ENCODE peak calls at places on chromosome 18, in five cellular contexts. R is mesenchymal stem cell, H is neuronal stem cell, X is H1, N is H9. B is an unnamed sample. For H3K9me3, the result is how much of the 10 kb centered on the place peaks cover.

GRCh38 chr18:45997689-45998088 is 30.6 kb upstream of the EPG5 start:
- DNase-seq in R (no peak), H (no peak), X (no peak), N (no peak), B (no peak)

GRCh38 chr18:37476182-37476581 is 89.4 kb downstream of the CELF4 start:
- DNase-seq in R (peak), H (peak), X (no peak), N (peak), B (peak)

GRCh38 chr18:62324917-62325805 is at the start of gene TNFRSF11A:
- DNase-seq in R (peak), H (no peak), X (no peak), N (peak), B (no peak)

GRCh38 chr18:69397096-69397495 is 3.6 kb upstream of the DOK6 start:
- DNase-seq in R (peak), H (no peak), X (no peak), N (peak), B (no peak)

GRCh38 chr18:75142677-75143076 is 66.3 kb downstream of the PTGR3 start:
- DNase-seq in R (no peak), H (no peak), X (no peak), N (no peak), B (no peak)

GRCh38 chr18:24942144-24942543 is 409.8 kb downstream of the ZNF521 start:
- DNase-seq in R (no peak), H (no peak), X (no peak), N (no peak), B (no peak)

GRCh38 chr18:44912740-44913478 is 232.2 kb downstream of the SETBP1 start:
- DNase-seq in R (no peak), H (no peak), X (no peak), N (no peak), B (no peak)

GRCh38 chr18:39419315-39419714 is 1853.7 kb upstream of the CELF4 start:
- DNase-seq in R (no peak), H (no peak), X (no peak), N (no peak), B (no peak)

GRCh38 chr18:8403713-8404112 is 205.5 kb upstream of the RAB12 start:
- DNase-seq in R (no peak), H (no peak), X (no peak), N (no peak), B (no peak)

GRCh38 chr18:43367895-43368294 is 90.6 kb upstream of the SYT4 start:
- DNase-seq in R (no peak), H (no peak), X (no peak), N (no peak), B (no peak)

GRCh38 chr18:62386091-62386490 is 61.0 kb downstream of the TNFRSF11A start:
- DNase-seq in R (no peak), H (no peak), X (no peak), N (no peak), B (no peak)

GRCh38 chr18:48409591-48410094 is 460 bp upstream of the ZBTB7C start:
- DNase-seq in R (no peak), H (no peak), X (no peak), N (peak), B (no peak)

GRCh38 chr18:25102657-25103056 is 249.3 kb downstream of the ZNF521 start:
- DNase-seq in R (no peak), H (no peak), X (no peak), N (no peak), B (no peak)

GRCh38 chr18:74896390-74896991 is 298.8 kb downstream of the ZNF407 start:
- DNase-seq in R (no peak), H (no peak), X (no peak), N (peak), B (peak)

GRCh38 chr18:65398347-65398746 is 352.5 kb upstream of the CDH7 start:
- DNase-seq in R (no peak), H (no peak), X (no peak), N (no peak), B (no peak)

GRCh38 chr18:27447530-27447929 is 262.4 kb upstream of the CHST9 start:
- DNase-seq in R (no peak), H (no peak), X (no peak), N (no peak), B (no peak)

GRCh38 chr18:46293699-46294300 is 189.6 kb downstream of the HAUS1 start:
- DNase-seq in R (no peak), H (no peak), X (no peak), N (peak), B (peak)

GRCh38 chr18:77133920-77134496 is 1.4 kb upstream of the MBP start:
- DNase-seq in R (no peak), H (no peak), X (no peak), N (no peak), B (peak)

GRCh38 chr18:45171575-45172225 is 443.6 kb upstream of the SLC14A2 start:
- DNase-seq in R (no peak), H (no peak), X (no peak), N (no peak), B (no peak)

GRCh38 chr18:57409650-57410049 is 25.5 kb upstream of the ONECUT2 start:
- DNase-seq in R (no peak), H (no peak), X (no peak), N (no peak), B (no peak)

GRCh38 chr18:47931707-47932103 is 1.2 kb upstream of the SMAD2 start:
- DNase-seq in R (no peak), H (no peak), X (no peak), N (peak), B (peak)

GRCh38 chr18:3256693-3257626 is 5.0 kb upstream of the MYL12B start:
- DNase-seq in R (peak), H (no peak), X (no peak), N (no peak), B (no peak)

GRCh38 chr18:3213231-3214059 is 6.3 kb downstream of the MYOM1 start:
- DNase-seq in R (peak), H (no peak), X (no peak), N (no peak), B (no peak)

GRCh38 chr18:61893971-61894750 is 1.4 kb upstream of the RNF152 start:
- DNase-seq in R (peak), H (peak), X (peak), N (peak), B (peak)

GRCh38 chr18:61743775-61744531 is 148.9 kb downstream of the RNF152 start:
- DNase-seq in R (peak), H (no peak), X (no peak), N (no peak), B (no peak)

GRCh38 chr18:22132763-22133162 is 36.6 kb upstream of the GATA6 start:
- DNase-seq in R (no peak), H (no peak), X (no peak), N (no peak), B (no peak)

GRCh38 chr18:57087985-57088384 is 58.9 kb upstream of the BOD1L2 start:
- DNase-seq in R (no peak), H (no peak), X (no peak), N (no peak), B (no peak)

GRCh38 chr18:11553098-11553940 is 56.1 kb upstream of the SLC35G4 start:
- DNase-seq in R (peak), H (peak), X (peak), N (peak), B (peak)

GRCh38 chr18:3615374-3615773 is 165.4 kb downstream of the TGIF1 start:
- DNase-seq in R (no peak), H (no peak), X (no peak), N (no peak), B (no peak)

GRCh38 chr18:37779220-37779619 is 213.6 kb upstream of the CELF4 start:
- DNase-seq in R (no peak), H (no peak), X (no peak), N (no peak), B (no peak)

GRCh38 chr18:6069103-6069502 is 173.8 kb upstream of the TMEM200C start:
- DNase-seq in R (no peak), H (no peak), X (no peak), N (no peak), B (no peak)

GRCh38 chr18:69528439-69528838 is 127.8 kb downstream of the DOK6 start:
- DNase-seq in R (no peak), H (no peak), X (no peak), N (no peak), B (no peak)

GRCh38 chr18:2794159-2794558 is 52.6 kb upstream of the EMILIN2 start:
- DNase-seq in R (no peak), H (no peak), X (no peak), N (peak), B (no peak)

GRCh38 chr18:48932822-48933510 is 17.8 kb downstream of the SMAD7 start:
- DNase-seq in R (peak), H (no peak), X (no peak), N (no peak), B (no peak)

GRCh38 chr18:9835112-9835755 is 50.5 kb upstream of the TXNDC2 start:
- DNase-seq in R (no peak), H (no peak), X (peak), N (peak), B (peak)

GRCh38 chr18:44839239-44839666 is 158.6 kb downstream of the SETBP1 start:
- DNase-seq in R (peak), H (peak), X (no peak), N (peak), B (peak)

GRCh38 chr18:36776650-36777049 is 52.2 kb downstream of the TPGS2 start:
- DNase-seq in R (no peak), H (no peak), X (no peak), N (no peak), B (no peak)

GRCh38 chr18:5466256-5466655 is 77.5 kb downstream of the EPB41L3 start:
- DNase-seq in R (no peak), H (no peak), X (no peak), N (no peak), B (peak)

GRCh38 chr18:70659026-70659726 is 370.3 kb downstream of the SOCS6 start:
- DNase-seq in R (no peak), H (no peak), X (no peak), N (no peak), B (peak)

GRCh38 chr18:21735452-21736015 is 5.1 kb upstream of the MIB1 start:
- DNase-seq in R (peak), H (no peak), X (no peak), N (peak), B (peak)

GRCh38 chr18:78793313-78793712 is 186.3 kb upstream of the SALL3 start:
- DNase-seq in R (no peak), H (no peak), X (no peak), N (no peak), B (no peak)

GRCh38 chr18:78792094-78792493 is 187.5 kb upstream of the SALL3 start:
- DNase-seq in R (no peak), H (no peak), X (no peak), N (no peak), B (no peak)

GRCh38 chr18:78790960-78791359 is 188.7 kb upstream of the SALL3 start:
- DNase-seq in R (no peak), H (no peak), X (no peak), N (no peak), B (no peak)

GRCh38 chr18:78794031-78794430 is 185.6 kb upstream of the SALL3 start:
- DNase-seq in R (no peak), H (no peak), X (no peak), N (no peak), B (no peak)

DNA sequence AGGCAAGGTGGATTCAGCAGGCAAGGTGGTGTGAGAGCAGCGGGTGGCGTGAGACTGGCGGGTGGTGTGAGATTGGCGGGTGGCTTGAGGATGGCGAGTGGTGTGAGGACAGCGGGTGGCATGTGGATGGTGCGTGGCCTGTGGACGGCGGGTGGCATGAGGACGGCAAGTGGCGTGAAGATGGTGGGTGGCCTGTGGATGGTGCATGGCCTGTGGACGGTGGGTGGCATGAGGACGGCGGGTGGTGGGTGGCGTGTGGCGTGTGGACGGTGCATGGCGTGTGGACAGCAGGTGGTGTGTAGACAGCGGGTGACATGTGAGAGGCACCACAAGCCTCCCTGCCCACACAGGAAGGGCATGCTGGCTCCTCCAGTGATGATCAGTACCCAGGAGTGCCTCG is 186.9 kb upstream of the SALL3 start:
- DNase-seq in R (no peak), H (no peak), X (no peak), N (no peak), B (no peak)
- H3K9me3 ChIP-seq in R (under half), H (under half), X (under half), N (under half), B (under half)

DNA sequence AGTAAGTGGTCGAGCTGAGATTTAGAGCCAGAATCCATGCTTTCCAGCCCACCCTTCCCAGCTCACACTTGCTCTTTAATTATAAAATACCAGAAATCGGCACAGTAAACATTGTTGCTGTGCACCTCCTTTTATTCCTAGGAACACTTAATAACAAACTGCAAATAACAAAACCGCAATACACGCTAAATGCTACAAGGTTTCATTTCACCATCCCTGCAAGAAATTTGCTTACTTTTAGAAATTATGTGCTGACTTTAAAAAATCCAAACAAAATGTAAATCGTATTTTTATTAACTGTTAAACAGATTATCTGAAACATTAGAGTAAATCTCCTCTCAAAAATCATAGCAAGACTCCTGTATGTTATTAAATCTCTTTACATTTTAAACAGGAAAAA is 79.4 kb downstream of the TCF4 start:
- DNase-seq in R (no peak), H (no peak), X (no peak), N (no peak), B (no peak)
- H3K9ac ChIP-seq in R (peak), H (no peak), X (no peak), N (no peak), B (no peak)

DNA sequence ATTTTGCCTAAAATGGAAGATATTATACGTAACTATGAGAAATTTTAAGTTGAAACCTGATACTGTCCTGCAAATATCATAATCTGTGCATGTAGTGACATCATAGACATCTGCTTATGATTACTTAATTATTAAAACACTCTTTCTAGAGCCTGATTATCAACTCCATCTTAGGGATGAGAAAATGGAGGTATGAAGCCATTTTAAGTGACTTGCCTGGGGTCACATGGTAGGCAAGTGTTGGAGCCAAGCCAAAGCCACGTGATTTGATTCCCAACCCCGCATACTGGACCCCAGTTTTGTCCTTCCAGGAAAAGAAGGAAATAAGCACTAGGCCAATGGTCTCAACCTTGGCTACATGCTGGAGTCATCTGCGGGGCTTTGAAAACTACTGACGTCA is 19.7 kb upstream of the SEH1L start:
- DNase-seq in R (no peak), H (no peak), X (no peak), N (no peak), B (no peak)
- H2BK12ac ChIP-seq in R (no peak), H (no peak), X (no peak), N (no peak), B (no peak)

GRCh38 chr18:78571063-78571785 is 408.4 kb upstream of the SALL3 start:
- DNase-seq in R (no peak), H (no peak), X (no peak), N (no peak), B (no peak)
- H3K9me3 ChIP-seq in R (half or more), H (under half), X (under half), N (under half), B (under half)

GRCh38 chr18:23574611-23575308 is 11.5 kb downstream of the NPC1 start:
- DNase-seq in R (peak), H (no peak), X (no peak), N (no peak), B (no peak)
- H3K9ac ChIP-seq in R (peak), H (no peak), X (no peak), N (no peak), B (no peak)

GRCh38 chr18:79779700-79780190 is 18.0 kb upstream of the KCNG2 start:
- DNase-seq in R (no peak), H (no peak), X (no peak), N (no peak), B (no peak)
- H2BK12ac ChIP-seq in R (no peak), H (no peak), X (no peak), N (no peak), B (no peak)

GRCh38 chr18:55687106-55687505 is 99.1 kb upstream of the TCF4 start:
- DNase-seq in R (no peak), H (no peak), X (no peak), N (no peak), B (no peak)
- H3K9me3 ChIP-seq in R (under half), H (under half), X (under half), N (under half), B (under half)

DNA sequence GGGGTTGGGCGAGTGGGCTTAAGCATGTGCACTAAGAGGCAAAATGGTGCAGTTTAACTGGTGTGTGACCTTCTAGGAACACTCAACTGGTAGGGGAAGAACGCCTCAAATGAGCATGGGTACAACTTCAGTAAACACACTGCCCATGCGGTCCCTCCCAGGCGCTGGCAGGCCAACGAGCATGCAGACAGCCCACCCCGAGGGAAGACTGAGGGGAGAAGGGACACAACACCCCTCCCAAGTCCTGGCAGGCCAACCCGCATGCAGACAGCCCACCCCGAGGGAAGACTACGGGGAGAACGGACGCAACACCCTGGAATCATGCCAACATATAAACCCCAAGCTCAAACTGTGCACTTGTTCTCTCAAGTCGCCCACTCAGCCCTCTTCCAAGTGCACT is 456.0 kb downstream of the FBXO15 start:
- DNase-seq in R (no peak), H (no peak), X (no peak), N (no peak), B (no peak)
- H3K9ac ChIP-seq in R (no peak), H (no peak), X (no peak), N (no peak), B (no peak)

B was measured in trophoblast cell.